ENCODE peak calls at places on chromosomes 11 and 22, in seven cellular contexts. One of them, this sample, is unnamed.

GRCh38 chr11:1557904-1558831 is 13.9 kb downstream of the DUSP8 start:
- DNase-seq in GM12865: no peak
- DNase-seq in psoas muscle: peak
- DNase-seq in type B pancreatic cell: peak
- DNase-seq in testis: peak
- DNase-seq in body of pancreas: peak
- DNase-seq in choroid plexus epithelial cell: peak
- DNase-seq in this sample: no peak

GRCh38 chr22:31177420-31178162 is 17.6 kb downstream of the RNF185 start:
- DNase-seq in GM12865: no peak
- DNase-seq in psoas muscle: no peak
- DNase-seq in type B pancreatic cell: no peak
- DNase-seq in testis: no peak
- DNase-seq in body of pancreas: no peak
- DNase-seq in choroid plexus epithelial cell: peak
- DNase-seq in this sample: no peak

GRCh38 chr11:95453616-95454118 is 222.7 kb upstream of the SESN3 start:
- DNase-seq in GM12865: no peak
- DNase-seq in psoas muscle: no peak
- DNase-seq in type B pancreatic cell: no peak
- DNase-seq in testis: no peak
- DNase-seq in body of pancreas: peak
- DNase-seq in choroid plexus epithelial cell: no peak
- DNase-seq in this sample: no peak

GRCh38 chr11:12798609-12799011 is 124.4 kb downstream of the TEAD1 start:
- DNase-seq in GM12865: no peak
- DNase-seq in psoas muscle: no peak
- DNase-seq in type B pancreatic cell: no peak
- DNase-seq in testis: no peak
- DNase-seq in body of pancreas: no peak
- DNase-seq in choroid plexus epithelial cell: no peak
- DNase-seq in this sample: no peak

GRCh38 chr11:113532697-113533424 is 57.7 kb upstream of the DRD2 start:
- DNase-seq in GM12865: peak
- DNase-seq in psoas muscle: peak
- DNase-seq in type B pancreatic cell: peak
- DNase-seq in testis: peak
- DNase-seq in body of pancreas: peak
- DNase-seq in choroid plexus epithelial cell: peak
- DNase-seq in this sample: peak

GRCh38 chr11:67370351-67371076 is 2.9 kb downstream of the CLCF1 start:
- DNase-seq in GM12865: no peak
- DNase-seq in psoas muscle: no peak
- DNase-seq in type B pancreatic cell: no peak
- DNase-seq in testis: no peak
- DNase-seq in body of pancreas: no peak
- DNase-seq in choroid plexus epithelial cell: no peak
- DNase-seq in this sample: no peak

GRCh38 chr22:31173386-31174145 is 13.6 kb downstream of the RNF185 start:
- DNase-seq in GM12865: peak
- DNase-seq in psoas muscle: no peak
- DNase-seq in type B pancreatic cell: no peak
- DNase-seq in testis: no peak
- DNase-seq in body of pancreas: no peak
- DNase-seq in choroid plexus epithelial cell: peak
- DNase-seq in this sample: no peak

GRCh38 chr11:68998390-68998911 is 14.6 kb downstream of the MRGPRF start:
- DNase-seq in GM12865: no peak
- DNase-seq in psoas muscle: no peak
- DNase-seq in type B pancreatic cell: peak
- DNase-seq in testis: peak
- DNase-seq in body of pancreas: no peak
- DNase-seq in choroid plexus epithelial cell: peak
- DNase-seq in this sample: no peak

GRCh38 chr11:68200639-68201038 is 12.5 kb downstream of the KMT5B start:
- DNase-seq in GM12865: no peak
- DNase-seq in psoas muscle: no peak
- DNase-seq in type B pancreatic cell: no peak
- DNase-seq in testis: no peak
- DNase-seq in body of pancreas: no peak
- DNase-seq in choroid plexus epithelial cell: peak
- DNase-seq in this sample: no peak

GRCh38 chr11:116579857-116580727 is 192.7 kb downstream of the BUD13 start:
- DNase-seq in GM12865: no peak
- DNase-seq in psoas muscle: no peak
- DNase-seq in type B pancreatic cell: no peak
- DNase-seq in testis: no peak
- DNase-seq in body of pancreas: no peak
- DNase-seq in choroid plexus epithelial cell: no peak
- DNase-seq in this sample: no peak

GRCh38 chr11:92227954-92228935 is 3.6 kb downstream of the FAT3 start:
- DNase-seq in GM12865: no peak
- DNase-seq in psoas muscle: peak
- DNase-seq in type B pancreatic cell: no peak
- DNase-seq in testis: no peak
- DNase-seq in body of pancreas: no peak
- DNase-seq in choroid plexus epithelial cell: no peak
- DNase-seq in this sample: no peak

GRCh38 chr11:76208829-76209670 is 2.7 kb upstream of the WNT11 start:
- DNase-seq in GM12865: peak
- DNase-seq in psoas muscle: peak
- DNase-seq in type B pancreatic cell: peak
- DNase-seq in testis: peak
- DNase-seq in body of pancreas: peak
- DNase-seq in choroid plexus epithelial cell: peak
- DNase-seq in this sample: peak
- TF ChIP-seq CTCF in GM12865: peak
- TF ChIP-seq CTCF in psoas muscle: peak
- TF ChIP-seq CTCF in type B pancreatic cell: peak
- TF ChIP-seq CTCF in testis: peak
- TF ChIP-seq CTCF in body of pancreas: peak
- TF ChIP-seq CTCF in choroid plexus epithelial cell: peak
- TF ChIP-seq CTCF in this sample: no peak

GRCh38 chr22:45867906-45868555 is 108.9 kb downstream of the WNT7B start:
- DNase-seq in GM12865: no peak
- DNase-seq in psoas muscle: no peak
- DNase-seq in type B pancreatic cell: no peak
- DNase-seq in testis: no peak
- DNase-seq in body of pancreas: no peak
- DNase-seq in choroid plexus epithelial cell: no peak
- DNase-seq in this sample: no peak

GRCh38 chr22:45865561-45866397 is 111.2 kb downstream of the WNT7B start:
- DNase-seq in GM12865: no peak
- DNase-seq in psoas muscle: no peak
- DNase-seq in type B pancreatic cell: no peak
- DNase-seq in testis: no peak
- DNase-seq in body of pancreas: no peak
- DNase-seq in choroid plexus epithelial cell: no peak
- DNase-seq in this sample: no peak

GRCh38 chr22:45868586-45869443 is 108.1 kb downstream of the WNT7B start:
- DNase-seq in GM12865: no peak
- DNase-seq in psoas muscle: no peak
- DNase-seq in type B pancreatic cell: peak
- DNase-seq in testis: no peak
- DNase-seq in body of pancreas: no peak
- DNase-seq in choroid plexus epithelial cell: no peak
- DNase-seq in this sample: no peak

GRCh38 chr22:45866398-45867117 is 110.4 kb downstream of the WNT7B start:
- DNase-seq in GM12865: no peak
- DNase-seq in psoas muscle: no peak
- DNase-seq in type B pancreatic cell: no peak
- DNase-seq in testis: no peak
- DNase-seq in body of pancreas: no peak
- DNase-seq in choroid plexus epithelial cell: no peak
- DNase-seq in this sample: no peak

DNA sequence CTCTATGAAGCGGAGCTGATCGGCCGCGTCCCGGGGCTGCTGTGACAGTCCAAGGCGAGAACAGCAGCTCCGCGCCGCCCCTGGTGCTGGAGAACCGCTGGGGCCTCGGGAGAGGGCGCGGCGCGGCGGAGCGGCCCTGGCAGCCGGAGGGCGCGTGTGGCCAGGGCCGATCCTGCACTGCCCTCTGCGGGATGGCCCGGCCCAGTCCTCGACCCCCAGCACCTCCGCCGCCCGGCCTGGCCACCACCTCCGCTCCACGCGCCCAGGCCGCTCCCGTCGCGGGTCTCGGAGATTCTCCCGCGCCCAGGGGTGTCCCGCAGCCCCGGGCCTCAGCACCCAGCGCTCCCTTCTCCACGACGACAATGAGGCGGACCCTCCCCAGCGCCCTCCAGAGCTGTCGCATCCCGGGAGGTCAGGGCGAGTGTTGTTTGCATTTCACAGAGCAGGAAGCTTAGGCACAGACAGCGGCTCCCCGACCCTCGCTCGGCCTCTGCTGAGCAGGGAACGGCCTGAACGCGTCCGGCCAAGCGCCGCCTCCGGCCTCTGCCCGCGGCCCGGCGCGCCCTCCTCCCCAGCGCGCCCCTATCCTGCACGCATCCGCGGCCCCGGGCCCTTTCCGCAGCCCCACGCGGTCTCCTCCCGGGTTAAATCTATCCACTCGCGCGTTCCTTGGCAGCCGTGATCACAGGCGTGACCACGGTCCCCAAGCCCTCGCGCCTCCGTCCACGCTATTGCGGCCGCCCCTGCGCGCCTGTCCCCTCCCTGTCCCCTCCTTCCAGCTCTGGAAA is 109.7 kb downstream of the WNT7B start:
- DNase-seq in GM12865: no peak
- DNase-seq in psoas muscle: no peak
- DNase-seq in type B pancreatic cell: peak
- DNase-seq in testis: peak
- DNase-seq in body of pancreas: no peak
- DNase-seq in choroid plexus epithelial cell: peak
- DNase-seq in this sample: no peak
- TF ChIP-seq CTCF in GM12865: no peak
- TF ChIP-seq CTCF in psoas muscle: peak
- TF ChIP-seq CTCF in type B pancreatic cell: peak
- TF ChIP-seq CTCF in testis: peak
- TF ChIP-seq CTCF in body of pancreas: no peak
- TF ChIP-seq CTCF in choroid plexus epithelial cell: no peak
- TF ChIP-seq CTCF in this sample: no peak

DNA sequence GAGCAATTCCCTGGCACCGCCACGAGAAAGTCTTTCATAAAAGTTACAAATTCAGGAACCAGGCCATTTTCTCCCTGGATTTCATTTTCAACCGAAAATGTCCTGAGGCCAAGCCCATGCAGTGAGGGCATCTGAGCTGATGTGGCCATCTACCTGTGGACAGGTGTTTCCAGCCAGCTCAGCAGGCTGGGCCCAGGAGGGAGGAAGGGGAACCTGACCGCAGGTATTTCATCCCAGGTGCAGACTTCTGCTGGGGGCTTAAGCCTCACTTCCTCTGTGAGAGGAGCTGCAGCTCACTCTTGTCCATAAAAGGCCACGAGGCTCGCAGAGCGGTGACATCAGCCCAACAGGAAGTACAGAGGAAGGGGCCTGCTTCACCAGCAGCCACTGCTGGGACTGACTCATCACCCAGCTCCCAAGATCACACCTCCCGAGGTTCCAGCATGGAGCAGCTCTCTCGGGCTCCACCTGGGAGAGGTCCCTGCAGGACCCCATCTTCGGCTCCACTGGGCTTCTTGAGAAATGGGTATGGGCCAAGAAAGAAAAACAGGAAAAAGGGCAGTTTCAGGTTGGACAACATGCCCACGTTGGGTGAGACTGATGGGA is 56.4 kb downstream of the MYH9 start:
- DNase-seq in GM12865: peak
- DNase-seq in psoas muscle: peak
- DNase-seq in type B pancreatic cell: no peak
- DNase-seq in testis: peak
- DNase-seq in body of pancreas: peak
- DNase-seq in choroid plexus epithelial cell: peak
- DNase-seq in this sample: peak
- TF ChIP-seq CTCF in GM12865: no peak
- TF ChIP-seq CTCF in psoas muscle: no peak
- TF ChIP-seq CTCF in type B pancreatic cell: no peak
- TF ChIP-seq CTCF in testis: no peak
- TF ChIP-seq CTCF in body of pancreas: no peak
- TF ChIP-seq CTCF in choroid plexus epithelial cell: peak
- TF ChIP-seq CTCF in this sample: no peak

GRCh38 chr11:133829566-133829965 is 15.7 kb downstream of the SPATA19 start:
- DNase-seq in GM12865: no peak
- DNase-seq in psoas muscle: no peak
- DNase-seq in type B pancreatic cell: no peak
- DNase-seq in testis: no peak
- DNase-seq in body of pancreas: no peak
- DNase-seq in choroid plexus epithelial cell: no peak
- DNase-seq in this sample: no peak

GRCh38 chr11:133833101-133833898 is 12.0 kb downstream of the SPATA19 start:
- DNase-seq in GM12865: no peak
- DNase-seq in psoas muscle: no peak
- DNase-seq in type B pancreatic cell: no peak
- DNase-seq in testis: no peak
- DNase-seq in body of pancreas: no peak
- DNase-seq in choroid plexus epithelial cell: no peak
- DNase-seq in this sample: no peak

GRCh38 chr11:133832096-133833081 is 12.9 kb downstream of the SPATA19 start:
- DNase-seq in GM12865: no peak
- DNase-seq in psoas muscle: no peak
- DNase-seq in type B pancreatic cell: no peak
- DNase-seq in testis: no peak
- DNase-seq in body of pancreas: no peak
- DNase-seq in choroid plexus epithelial cell: no peak
- DNase-seq in this sample: no peak

GRCh38 chr11:133828861-133829260 is 16.5 kb downstream of the SPATA19 start:
- DNase-seq in GM12865: no peak
- DNase-seq in psoas muscle: no peak
- DNase-seq in type B pancreatic cell: no peak
- DNase-seq in testis: no peak
- DNase-seq in body of pancreas: no peak
- DNase-seq in choroid plexus epithelial cell: no peak
- DNase-seq in this sample: no peak

DNA sequence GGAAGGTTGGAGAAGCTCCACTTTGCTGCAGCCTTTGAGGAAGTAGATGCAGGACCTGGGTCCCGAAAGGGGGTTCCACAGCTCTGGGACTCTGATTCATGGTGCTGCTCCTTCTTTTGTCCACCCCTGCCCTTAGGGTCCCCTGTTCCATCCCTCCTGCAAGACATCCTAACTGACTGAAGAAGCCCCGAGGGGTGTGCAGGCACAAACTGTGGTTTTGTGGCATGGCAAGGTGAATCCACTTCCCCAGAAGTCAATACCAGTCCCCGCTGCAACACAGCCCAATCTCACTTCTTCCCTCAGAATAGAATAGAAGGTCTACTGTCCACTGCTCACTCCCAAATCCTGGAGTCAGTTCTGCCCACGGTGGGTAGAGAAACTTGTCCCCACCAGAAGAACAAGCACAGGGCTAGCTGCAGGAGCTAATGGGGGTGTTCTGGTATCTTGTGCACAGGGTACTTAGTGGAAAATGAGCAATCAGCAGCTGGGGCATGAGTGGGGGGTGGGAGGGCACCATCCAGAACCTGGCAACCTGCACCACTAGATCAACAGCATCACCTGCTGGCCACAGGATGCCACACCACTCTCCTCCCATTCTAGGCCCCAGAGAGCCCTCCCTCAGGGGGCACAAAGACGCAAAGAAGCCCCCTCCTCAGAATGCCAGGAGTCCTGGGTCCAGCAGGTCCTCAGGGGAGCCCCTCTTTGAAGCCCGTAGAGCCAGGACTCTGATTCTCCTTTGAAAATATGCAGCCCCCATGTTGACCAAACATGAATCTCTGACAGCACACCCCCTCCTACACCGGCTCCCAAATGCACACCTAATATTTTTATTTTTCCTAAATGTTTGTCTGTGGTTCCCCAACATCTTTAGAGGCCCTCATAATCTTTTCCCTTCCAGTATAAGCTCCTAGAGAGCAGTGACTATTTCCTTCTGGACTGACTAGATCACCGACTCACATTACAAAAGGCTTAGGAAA is 14.1 kb downstream of the SPATA19 start:
- DNase-seq in GM12865: no peak
- DNase-seq in psoas muscle: no peak
- DNase-seq in type B pancreatic cell: no peak
- DNase-seq in testis: no peak
- DNase-seq in body of pancreas: no peak
- DNase-seq in choroid plexus epithelial cell: no peak
- DNase-seq in this sample: no peak
- TF ChIP-seq CTCF in GM12865: peak
- TF ChIP-seq CTCF in psoas muscle: peak
- TF ChIP-seq CTCF in type B pancreatic cell: peak
- TF ChIP-seq CTCF in testis: peak
- TF ChIP-seq CTCF in body of pancreas: no peak
- TF ChIP-seq CTCF in choroid plexus epithelial cell: peak
- TF ChIP-seq CTCF in this sample: no peak